ENCODE peak calls at places on chromosomes 6 and 20, in four cellular contexts. E is HepG2, R is GM12878, M is K562. A is an unnamed sample.

GRCh38 chr6:36911946-36912555 is 26.3 kb downstream of the C6orf89 start:
- DNase-seq in R (peak; percentile 11), M (no peak), E (no peak), A (no peak)

GRCh38 chr6:48670546-48670945 is 559.5 kb upstream of the PTCHD4 start:
- DNase-seq in M (no peak), R (no peak), E (no peak), A (no peak)

GRCh38 chr6:105596284-105596755 is 193.4 kb upstream of the PREP start:
- DNase-seq in R (no peak), E (no peak), M (no peak), A (no peak)

GRCh38 chr6:92231220-92231701 is 1188.1 kb downstream of the EPHA7 start:
- DNase-seq in E (no peak), R (no peak), M (no peak), A (no peak)

GRCh38 chr6:139161817-139162284 is 27.0 kb downstream of the HECA start:
- DNase-seq in M (no peak), E (no peak), R (peak; percentile 91), A (no peak)

GRCh38 chr20:59055302-59055701 is 12.7 kb upstream of the PRELID3B start:
- DNase-seq in R (no peak), E (no peak), M (no peak), A (no peak)

GRCh38 chr6:148347076-148348054 is 4.7 kb downstream of the SASH1 start:
- DNase-seq in R (no peak), E (no peak), M (no peak), A (no peak)

GRCh38 chr20:24825591-24825990 is 123.5 kb upstream of the CST7 start:
- DNase-seq in R (no peak), M (no peak), E (no peak), A (no peak)

GRCh38 chr6:133637874-133638273 is 251.0 kb upstream of the TCF21 start:
- DNase-seq in E (no peak), M (no peak), R (no peak), A (no peak)

GRCh38 chr20:51258582-51259175 is 235.8 kb upstream of the KCNG1 start:
- DNase-seq in R (no peak), E (no peak), M (no peak), A (no peak)

GRCh38 chr6:149233056-149233715 is 84.3 kb upstream of the TAB2 start:
- DNase-seq in M (peak; percentile 27), R (no peak), E (peak; percentile 63), A (no peak)

GRCh38 chr6:24458134-24458533 is 31.2 kb downstream of the GPLD1 start:
- DNase-seq in R (no peak), E (no peak), M (no peak), A (no peak)

GRCh38 chr6:24451581-24452041 is 37.8 kb downstream of the GPLD1 start:
- DNase-seq in R (no peak), E (no peak), M (no peak), A (peak; percentile 64)

GRCh38 chr6:24454452-24454851 is 34.9 kb downstream of the GPLD1 start:
- DNase-seq in R (no peak), E (no peak), M (no peak), A (no peak)

GRCh38 chr6:24455061-24455460 is 34.3 kb downstream of the GPLD1 start:
- DNase-seq in R (no peak), M (no peak), E (no peak), A (no peak)

GRCh38 chr6:24453921-24454320 is 35.5 kb downstream of the GPLD1 start:
- DNase-seq in M (no peak), E (no peak), R (no peak), A (no peak)
- TF ChIP-seq REST in M (no peak), E (no peak), R (no peak), A (no peak)

DNA sequence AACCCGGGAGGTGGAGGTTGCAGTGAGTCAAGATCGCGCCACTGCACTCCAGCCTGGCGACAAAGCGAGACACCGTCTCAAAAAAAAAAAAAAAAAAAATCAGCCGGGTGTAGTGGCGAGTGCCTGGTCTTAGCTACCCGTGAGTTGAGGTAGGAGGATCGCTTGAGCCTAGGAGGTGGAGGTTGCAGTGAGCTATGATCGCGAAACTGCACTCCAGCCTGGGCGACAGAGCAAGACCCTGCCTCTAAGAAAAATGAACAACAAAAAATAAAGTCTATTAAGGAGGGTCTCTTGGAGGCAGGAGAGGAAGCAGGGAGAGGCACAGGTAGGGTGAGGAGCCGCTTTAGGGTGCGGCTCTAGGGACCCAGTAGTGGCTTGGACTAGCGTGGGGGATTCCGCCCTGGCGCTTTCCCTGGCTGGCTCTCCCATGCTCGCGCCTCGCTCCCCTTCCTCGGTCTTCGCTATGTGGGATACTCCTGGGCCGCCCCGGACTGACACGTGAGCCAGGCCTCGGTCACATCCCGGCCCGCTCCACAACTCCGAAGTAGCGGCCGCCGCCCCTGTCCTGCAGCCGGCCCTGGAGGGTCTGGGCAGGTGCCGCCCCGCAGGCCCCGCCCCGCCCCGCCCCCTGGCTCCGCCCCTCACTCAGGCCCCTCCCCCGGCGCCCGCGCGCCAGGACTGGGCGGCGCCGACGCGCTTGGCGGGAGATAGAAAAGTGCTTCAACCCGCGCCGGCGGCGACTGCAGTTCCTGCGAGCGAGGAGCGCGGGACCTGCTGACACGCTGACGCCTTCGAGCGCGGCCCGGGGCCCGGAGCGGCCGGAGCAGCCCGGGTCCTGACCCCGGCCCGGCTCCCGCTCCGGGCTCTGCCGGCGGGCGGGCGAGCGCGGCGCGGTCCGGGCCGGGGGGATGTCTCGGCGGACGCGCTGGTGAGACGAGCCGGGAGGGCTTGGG is at the start of gene MYBL2:
- DNase-seq in E (peak; percentile 70), R (no peak), M (peak; percentile 91), A (peak; percentile 94)
- TF ChIP-seq TAF1 in E (peak; percentile 61), R (peak; percentile 57), M (peak; percentile 71), A (no peak)

GRCh38 chr6:24344981-24345380 is 12.9 kb downstream of the DCDC2 start:
- DNase-seq in R (no peak), E (no peak), M (no peak), A (no peak)

GRCh38 chr6:24339932-24340331 is 17.9 kb downstream of the DCDC2 start:
- DNase-seq in R (no peak), E (no peak), M (no peak), A (no peak)

DNA sequence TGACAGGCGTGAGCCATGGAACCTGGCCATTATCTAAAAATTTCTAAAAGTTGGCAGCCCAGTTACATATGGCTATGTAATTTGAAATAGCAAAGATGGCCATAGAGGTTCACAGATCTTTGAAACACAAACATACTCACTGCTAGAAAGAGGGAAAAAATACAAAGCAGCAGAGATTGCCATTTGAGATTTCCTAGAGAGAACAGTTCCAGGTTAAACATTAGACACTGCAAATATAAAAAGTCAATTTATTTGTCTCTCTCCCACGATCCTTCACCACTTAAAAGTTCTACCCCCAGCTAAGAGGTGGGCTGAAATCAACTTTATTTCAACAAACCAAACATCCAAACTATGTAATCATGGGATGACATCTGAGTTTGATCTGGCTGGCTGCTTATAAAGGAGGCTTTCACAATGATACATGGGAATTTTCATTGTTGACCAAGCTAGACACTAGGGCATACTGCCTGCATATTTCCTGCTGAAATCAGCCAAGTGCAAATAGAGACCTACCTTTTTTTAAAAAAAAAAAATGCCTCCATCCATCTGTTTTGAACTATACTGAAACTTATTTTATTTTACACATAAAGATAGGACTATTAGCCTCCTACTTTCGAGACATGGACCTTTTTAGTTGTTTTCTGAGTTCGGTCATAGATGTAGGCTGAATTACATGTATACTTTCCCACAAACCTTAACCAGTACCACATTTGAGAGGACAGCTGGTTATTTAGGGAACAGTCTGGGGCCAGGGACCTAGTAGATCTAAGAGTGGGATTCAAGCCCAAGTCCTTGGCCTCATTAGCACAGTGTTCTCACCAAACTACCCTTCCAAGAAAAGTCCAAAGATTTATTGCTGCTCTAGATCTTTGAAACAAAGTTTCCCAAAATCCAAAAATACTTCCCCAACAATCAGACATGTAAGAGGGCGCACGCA is 16.6 kb downstream of the DCDC2 start:
- DNase-seq in E (peak; percentile 100), R (no peak), M (no peak), A (no peak)
- TF ChIP-seq REST in E (no peak), R (no peak), M (no peak), A (no peak)

GRCh38 chr20:44746367-44747165 is 901 bp downstream of the KCNK15 start:
- DNase-seq in M (no peak), E (no peak), R (no peak), A (peak; percentile 79)

GRCh38 chr20:44750081-44750805 is 4.6 kb downstream of the KCNK15 start:
- DNase-seq in E (no peak), R (no peak), M (peak; percentile 81), A (no peak)

GRCh38 chr20:44747166-44748004 is 1.7 kb downstream of the KCNK15 start:
- DNase-seq in R (no peak), E (peak; percentile 64), M (peak; percentile 74), A (peak; percentile 86)

GRCh38 chr20:44745560-44746366 is at the start of gene KCNK15:
- DNase-seq in R (no peak), M (peak; percentile 71), E (no peak), A (peak; percentile 71)

GRCh38 chr20:44748005-44748370 is 2.3 kb downstream of the KCNK15 start:
- DNase-seq in R (no peak), M (no peak), E (peak; percentile 23), A (peak; percentile 86)
- TF ChIP-seq TAF1 in R (no peak), M (no peak), E (no peak), A (no peak)

DNA sequence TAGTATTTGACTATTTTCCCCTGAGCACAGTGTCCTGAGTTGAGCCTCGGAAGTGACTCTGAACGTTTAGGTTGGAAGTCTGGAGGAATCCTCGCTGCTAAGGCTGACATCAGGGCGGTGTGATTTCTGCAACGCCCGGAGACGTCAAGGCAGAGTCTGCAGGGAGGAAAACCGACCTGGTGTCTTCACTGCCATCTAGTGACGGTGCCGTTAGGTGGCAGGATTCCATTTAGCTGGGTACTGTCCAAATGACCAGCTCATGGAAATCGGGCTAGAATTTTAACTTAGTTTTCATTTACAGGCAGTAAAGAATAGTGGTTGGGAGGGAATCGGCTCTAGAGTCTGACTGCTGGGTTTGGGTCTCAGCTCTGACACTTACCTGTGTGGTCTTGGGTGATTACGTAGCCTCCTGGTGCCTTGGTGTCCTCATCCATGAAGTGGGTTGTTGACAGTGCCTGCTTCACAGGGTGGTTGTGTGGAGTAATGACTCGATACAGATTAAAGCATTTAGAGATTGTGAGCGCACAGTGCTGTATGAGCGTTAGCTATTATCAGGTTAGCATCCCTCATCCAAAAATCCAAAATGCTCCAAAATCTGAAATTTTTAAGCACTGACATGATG is 35.0 kb downstream of the FOXF2 start:
- DNase-seq in R (no peak), M (no peak), E (peak; percentile 54), A (peak; percentile 34)
- TF ChIP-seq REST in R (peak; percentile 35), M (no peak), E (no peak), A (peak; percentile 65)

GRCh38 chr20:45701873-45702272 is at the start of gene WFDC13:
- DNase-seq in M (no peak), E (no peak), R (no peak), A (no peak)
- TF ChIP-seq TAF1 in M (no peak), E (no peak), R (no peak), A (no peak)

GRCh38 chr6:129267028-129267427 is 384.1 kb downstream of the LAMA2 start:
- DNase-seq in E (no peak), M (peak; percentile 5), R (no peak), A (no peak)
- TF ChIP-seq REST in E (no peak), M (no peak), R (no peak), A (no peak)